ENCODE peak calls at places on chromosomes 16 and 17, in eight cellular contexts. One of them, this sample, is unnamed.

GRCh38 chr17:19397556-19398041 is 10.6 kb upstream of the MFAP4 start:
- DNase-seq in ovary: no peak
- DNase-seq in fibroblast of pulmonary artery: no peak
- DNase-seq in HFFc6: no peak
- DNase-seq in endothelial cell of umbilical vein: no peak
- DNase-seq in AG10803: no peak
- DNase-seq in WTC11: peak
- DNase-seq in PC-3: no peak
- DNase-seq in this sample: no peak

GRCh38 chr16:67248401-67249177 is at the start of gene SLC9A5:
- DNase-seq in endothelial cell of umbilical vein: peak
- DNase-seq in HFFc6: no peak
- DNase-seq in ovary: peak
- DNase-seq in WTC11: peak
- DNase-seq in PC-3: no peak
- DNase-seq in AG10803: no peak
- DNase-seq in fibroblast of pulmonary artery: no peak
- DNase-seq in this sample: no peak

GRCh38 chr17:57519199-57519598 is 225.9 kb downstream of the CCDC182 start:
- DNase-seq in fibroblast of pulmonary artery: no peak
- DNase-seq in PC-3: peak
- DNase-seq in endothelial cell of umbilical vein: no peak
- DNase-seq in ovary: no peak
- DNase-seq in WTC11: no peak
- DNase-seq in HFFc6: peak
- DNase-seq in AG10803: no peak
- DNase-seq in this sample: peak

GRCh38 chr16:64437706-64438329 is 684.0 kb downstream of the CDH11 start:
- DNase-seq in WTC11: no peak
- DNase-seq in PC-3: no peak
- DNase-seq in HFFc6: no peak
- DNase-seq in AG10803: no peak
- DNase-seq in endothelial cell of umbilical vein: peak
- DNase-seq in ovary: no peak
- DNase-seq in fibroblast of pulmonary artery: no peak
- DNase-seq in this sample: no peak

GRCh38 chr17:68378202-68379149 is 78.8 kb downstream of the WIPI1 start:
- DNase-seq in AG10803: peak
- DNase-seq in HFFc6: peak
- DNase-seq in WTC11: peak
- DNase-seq in fibroblast of pulmonary artery: peak
- DNase-seq in PC-3: peak
- DNase-seq in ovary: peak
- DNase-seq in endothelial cell of umbilical vein: peak
- DNase-seq in this sample: peak

GRCh38 chr17:64024781-64025731 is 4.6 kb upstream of the ICAM2 start:
- DNase-seq in AG10803: no peak
- DNase-seq in PC-3: peak
- DNase-seq in HFFc6: peak
- DNase-seq in WTC11: no peak
- DNase-seq in ovary: peak
- DNase-seq in endothelial cell of umbilical vein: peak
- DNase-seq in fibroblast of pulmonary artery: peak
- DNase-seq in this sample: no peak

GRCh38 chr16:78210305-78210704 is 110.9 kb downstream of the WWOX start:
- DNase-seq in AG10803: no peak
- DNase-seq in fibroblast of pulmonary artery: no peak
- DNase-seq in ovary: no peak
- DNase-seq in HFFc6: no peak
- DNase-seq in PC-3: peak
- DNase-seq in endothelial cell of umbilical vein: no peak
- DNase-seq in WTC11: no peak
- DNase-seq in this sample: peak

GRCh38 chr17:2406903-2407790 is 6.3 kb upstream of the MNT start:
- DNase-seq in fibroblast of pulmonary artery: peak
- DNase-seq in AG10803: peak
- DNase-seq in ovary: peak
- DNase-seq in endothelial cell of umbilical vein: peak
- DNase-seq in HFFc6: peak
- DNase-seq in PC-3: peak
- DNase-seq in WTC11: no peak
- DNase-seq in this sample: peak

GRCh38 chr16:56986361-56986760 is 3.0 kb upstream of the NLRC5 start:
- DNase-seq in ovary: no peak
- DNase-seq in AG10803: no peak
- DNase-seq in PC-3: no peak
- DNase-seq in fibroblast of pulmonary artery: no peak
- DNase-seq in HFFc6: no peak
- DNase-seq in WTC11: no peak
- DNase-seq in endothelial cell of umbilical vein: no peak
- DNase-seq in this sample: no peak

GRCh38 chr17:3558603-3559269 is 1.1 kb upstream of the TRPV3 start:
- DNase-seq in ovary: no peak
- DNase-seq in HFFc6: peak
- DNase-seq in AG10803: peak
- DNase-seq in WTC11: no peak
- DNase-seq in fibroblast of pulmonary artery: peak
- DNase-seq in PC-3: peak
- DNase-seq in endothelial cell of umbilical vein: no peak
- DNase-seq in this sample: peak

GRCh38 chr16:48117217-48118105 is 38.3 kb downstream of the ABCC12 start:
- DNase-seq in PC-3: peak
- DNase-seq in endothelial cell of umbilical vein: peak
- DNase-seq in ovary: no peak
- DNase-seq in WTC11: peak
- DNase-seq in fibroblast of pulmonary artery: peak
- DNase-seq in HFFc6: no peak
- DNase-seq in AG10803: no peak
- DNase-seq in this sample: peak
- TF ChIP-seq CTCF in PC-3: peak
- TF ChIP-seq CTCF in endothelial cell of umbilical vein: peak
- TF ChIP-seq CTCF in ovary: no peak
- TF ChIP-seq CTCF in WTC11: peak
- TF ChIP-seq CTCF in fibroblast of pulmonary artery: peak
- TF ChIP-seq CTCF in HFFc6: peak
- TF ChIP-seq CTCF in AG10803: peak
- TF ChIP-seq CTCF in this sample: peak

GRCh38 chr16:16032271-16032979 is 83.0 kb downstream of the ABCC1 start:
- DNase-seq in PC-3: no peak
- DNase-seq in HFFc6: no peak
- DNase-seq in ovary: no peak
- DNase-seq in AG10803: no peak
- DNase-seq in fibroblast of pulmonary artery: no peak
- DNase-seq in WTC11: no peak
- DNase-seq in endothelial cell of umbilical vein: no peak
- DNase-seq in this sample: peak
- TF ChIP-seq CTCF in PC-3: no peak
- TF ChIP-seq CTCF in HFFc6: no peak
- TF ChIP-seq CTCF in ovary: no peak
- TF ChIP-seq CTCF in AG10803: no peak
- TF ChIP-seq CTCF in fibroblast of pulmonary artery: no peak
- TF ChIP-seq CTCF in WTC11: no peak
- TF ChIP-seq CTCF in endothelial cell of umbilical vein: no peak
- TF ChIP-seq CTCF in this sample: no peak

GRCh38 chr17:50381260-50381815 is 8.3 kb downstream of the EME1 start:
- DNase-seq in WTC11: no peak
- DNase-seq in fibroblast of pulmonary artery: no peak
- DNase-seq in HFFc6: no peak
- DNase-seq in endothelial cell of umbilical vein: no peak
- DNase-seq in PC-3: no peak
- DNase-seq in AG10803: no peak
- DNase-seq in ovary: no peak
- DNase-seq in this sample: no peak

GRCh38 chr17:50381920-50382319 is 8.9 kb downstream of the EME1 start:
- DNase-seq in endothelial cell of umbilical vein: no peak
- DNase-seq in HFFc6: no peak
- DNase-seq in ovary: no peak
- DNase-seq in fibroblast of pulmonary artery: no peak
- DNase-seq in AG10803: peak
- DNase-seq in PC-3: no peak
- DNase-seq in WTC11: no peak
- DNase-seq in this sample: no peak

GRCh38 chr17:50382931-50383330 is 9.9 kb downstream of the EME1 start:
- DNase-seq in AG10803: no peak
- DNase-seq in endothelial cell of umbilical vein: no peak
- DNase-seq in ovary: no peak
- DNase-seq in PC-3: no peak
- DNase-seq in fibroblast of pulmonary artery: no peak
- DNase-seq in HFFc6: no peak
- DNase-seq in WTC11: no peak
- DNase-seq in this sample: no peak

GRCh38 chr17:50379733-50380132 is 6.7 kb downstream of the EME1 start:
- DNase-seq in AG10803: no peak
- DNase-seq in WTC11: no peak
- DNase-seq in fibroblast of pulmonary artery: no peak
- DNase-seq in ovary: no peak
- DNase-seq in endothelial cell of umbilical vein: no peak
- DNase-seq in PC-3: no peak
- DNase-seq in HFFc6: no peak
- DNase-seq in this sample: no peak

DNA sequence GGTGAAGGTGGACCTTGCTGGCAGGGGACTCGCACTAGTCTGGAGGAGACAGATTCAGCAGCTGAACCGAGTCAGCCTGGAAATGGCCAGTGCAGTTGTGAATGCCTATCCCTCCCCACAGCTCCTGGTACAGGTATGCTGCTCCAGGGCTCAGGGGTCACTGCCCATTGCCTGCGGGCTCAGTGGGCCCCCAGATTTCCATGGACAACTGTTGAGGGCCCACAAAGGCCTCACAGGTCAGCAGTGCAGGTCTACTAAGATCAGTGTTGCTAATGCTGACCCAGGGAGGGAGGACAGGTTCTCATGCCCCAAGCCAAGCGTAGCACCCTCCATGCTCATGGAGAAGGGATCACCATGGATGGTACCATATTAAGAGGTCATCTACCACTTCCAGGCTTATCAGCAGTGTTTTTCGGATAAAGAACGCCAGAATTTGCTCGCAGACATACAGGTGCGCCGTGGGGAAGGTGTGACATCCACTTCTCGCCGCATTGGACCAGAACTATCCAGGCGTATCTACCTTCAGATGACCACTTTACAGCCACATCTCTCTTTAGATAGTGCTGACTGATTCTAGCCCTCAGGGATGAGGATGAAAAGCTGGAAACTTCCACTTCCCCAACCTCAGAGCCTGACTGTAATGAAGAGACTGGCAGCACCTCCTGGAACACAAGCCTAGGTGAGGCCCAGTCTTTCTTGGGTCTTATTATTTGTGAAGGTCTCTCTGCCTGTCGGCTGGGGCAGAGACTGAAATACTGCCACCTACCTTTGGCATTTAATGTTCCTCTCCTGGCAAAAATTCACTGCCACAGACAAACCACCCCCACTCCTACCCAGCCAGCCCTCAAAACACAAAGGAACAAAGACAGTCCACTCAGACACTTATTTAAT is 7.6 kb downstream of the EME1 start:
- DNase-seq in endothelial cell of umbilical vein: no peak
- DNase-seq in AG10803: no peak
- DNase-seq in WTC11: no peak
- DNase-seq in PC-3: peak
- DNase-seq in HFFc6: no peak
- DNase-seq in ovary: no peak
- DNase-seq in fibroblast of pulmonary artery: no peak
- DNase-seq in this sample: no peak
- TF ChIP-seq CTCF in endothelial cell of umbilical vein: no peak
- TF ChIP-seq CTCF in AG10803: peak
- TF ChIP-seq CTCF in WTC11: no peak
- TF ChIP-seq CTCF in PC-3: peak
- TF ChIP-seq CTCF in HFFc6: peak
- TF ChIP-seq CTCF in ovary: no peak
- TF ChIP-seq CTCF in fibroblast of pulmonary artery: peak
- TF ChIP-seq CTCF in this sample: peak

GRCh38 chr16:23013484-23013883 is 135.8 kb downstream of the USP31 start:
- DNase-seq in PC-3: peak
- DNase-seq in ovary: no peak
- DNase-seq in WTC11: no peak
- DNase-seq in AG10803: no peak
- DNase-seq in HFFc6: no peak
- DNase-seq in endothelial cell of umbilical vein: peak
- DNase-seq in fibroblast of pulmonary artery: peak
- DNase-seq in this sample: no peak
- TF ChIP-seq CTCF in PC-3: peak
- TF ChIP-seq CTCF in ovary: no peak
- TF ChIP-seq CTCF in WTC11: no peak
- TF ChIP-seq CTCF in AG10803: peak
- TF ChIP-seq CTCF in HFFc6: peak
- TF ChIP-seq CTCF in endothelial cell of umbilical vein: no peak
- TF ChIP-seq CTCF in fibroblast of pulmonary artery: peak
- TF ChIP-seq CTCF in this sample: no peak

GRCh38 chr16:88633684-88634140 is 4.7 kb upstream of the IL17C start:
- DNase-seq in WTC11: peak
- DNase-seq in PC-3: no peak
- DNase-seq in endothelial cell of umbilical vein: peak
- DNase-seq in fibroblast of pulmonary artery: peak
- DNase-seq in HFFc6: no peak
- DNase-seq in AG10803: no peak
- DNase-seq in ovary: no peak
- DNase-seq in this sample: no peak
- TF ChIP-seq CTCF in WTC11: no peak
- TF ChIP-seq CTCF in PC-3: no peak
- TF ChIP-seq CTCF in endothelial cell of umbilical vein: no peak
- TF ChIP-seq CTCF in fibroblast of pulmonary artery: peak
- TF ChIP-seq CTCF in HFFc6: no peak
- TF ChIP-seq CTCF in AG10803: peak
- TF ChIP-seq CTCF in ovary: no peak
- TF ChIP-seq CTCF in this sample: peak

DNA sequence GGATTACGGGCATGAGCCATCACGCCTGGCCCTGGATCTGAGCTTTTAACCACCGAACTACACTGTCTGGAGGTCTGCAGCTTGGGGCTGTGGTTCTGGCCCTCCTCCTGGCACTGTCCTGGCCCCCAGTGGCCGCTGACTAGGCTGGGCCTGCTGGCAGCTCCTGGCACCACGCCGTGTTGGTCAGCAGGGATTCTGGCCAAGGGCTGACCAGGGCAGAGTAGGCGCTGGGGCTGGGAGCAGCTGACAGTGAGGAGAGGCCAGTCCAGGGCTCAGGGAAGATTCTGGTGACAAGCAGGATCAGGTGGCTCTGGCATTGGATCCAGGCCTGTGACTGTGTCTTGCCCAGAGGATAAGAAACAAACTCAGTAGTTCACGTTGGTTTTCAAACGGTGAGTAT is 14.6 kb downstream of the EEF2K start:
- DNase-seq in PC-3: no peak
- DNase-seq in endothelial cell of umbilical vein: no peak
- DNase-seq in AG10803: no peak
- DNase-seq in HFFc6: no peak
- DNase-seq in ovary: no peak
- DNase-seq in WTC11: no peak
- DNase-seq in fibroblast of pulmonary artery: no peak
- DNase-seq in this sample: no peak
- TF ChIP-seq CTCF in PC-3: no peak
- TF ChIP-seq CTCF in endothelial cell of umbilical vein: no peak
- TF ChIP-seq CTCF in AG10803: no peak
- TF ChIP-seq CTCF in HFFc6: no peak
- TF ChIP-seq CTCF in ovary: no peak
- TF ChIP-seq CTCF in WTC11: no peak
- TF ChIP-seq CTCF in fibroblast of pulmonary artery: no peak
- TF ChIP-seq CTCF in this sample: no peak

This sample was measured in astrocyte of the spinal cord.